ENCODE peak calls at places on chromosomes 4 and X, in four cellular contexts. One of them, this sample, is unnamed.
A peak's percentile ranks its signal among the peaks of the same experiment; 100 is the strongest.

GRCh38 chr4:147638365-147638764 is 21.2 kb downstream of the TMEM184C start:
- DNase-seq in cardiac fibroblast: no peak
- DNase-seq in COR-L47: no peak
- DNase-seq in ELR: no peak
- DNase-seq in this sample: no peak

GRCh38 chr4:17512973-17513665 is 1.2 kb upstream of the QDPR start:
- DNase-seq in cardiac fibroblast: no peak
- DNase-seq in COR-L47: no peak
- DNase-seq in ELR: no peak
- DNase-seq in this sample: no peak

GRCh38 chrX:70089575-70090297 is 27.5 kb downstream of the OTUD6A start:
- DNase-seq in cardiac fibroblast: peak; percentile 15
- DNase-seq in COR-L47: no peak
- DNase-seq in ELR: peak; percentile 62
- DNase-seq in this sample: no peak

GRCh38 chr4:70670332-70671014 is 4.2 kb upstream of the JCHAIN start:
- DNase-seq in cardiac fibroblast: no peak
- DNase-seq in COR-L47: no peak
- DNase-seq in ELR: peak; percentile 81
- DNase-seq in this sample: no peak

GRCh38 chr4:69748176-69748575 is 12.2 kb downstream of the SULT1B1 start:
- DNase-seq in cardiac fibroblast: peak; percentile 41
- DNase-seq in COR-L47: no peak
- DNase-seq in ELR: no peak
- DNase-seq in this sample: no peak

GRCh38 chr4:56876264-56876663 is 31.4 kb upstream of the REST start:
- DNase-seq in cardiac fibroblast: no peak
- DNase-seq in COR-L47: no peak
- DNase-seq in ELR: no peak
- DNase-seq in this sample: no peak

GRCh38 chr4:181278941-181279340 is 964.3 kb upstream of the TENM3 start:
- DNase-seq in cardiac fibroblast: no peak
- DNase-seq in COR-L47: no peak
- DNase-seq in ELR: no peak
- DNase-seq in this sample: no peak

GRCh38 chr4:57065730-57066482 is 44.3 kb downstream of the IGFBP7 start:
- DNase-seq in cardiac fibroblast: no peak
- DNase-seq in COR-L47: no peak
- DNase-seq in ELR: peak; percentile 60
- DNase-seq in this sample: no peak

GRCh38 chrX:729583-730409 is 99.2 kb downstream of the SHOX start:
- DNase-seq in cardiac fibroblast: no peak
- DNase-seq in COR-L47: no peak
- DNase-seq in ELR: no peak
- DNase-seq in this sample: no peak

GRCh38 chrX:93874554-93874953 is 200.5 kb downstream of the FAM133A start:
- DNase-seq in cardiac fibroblast: peak; percentile 2
- DNase-seq in COR-L47: no peak
- DNase-seq in ELR: peak; percentile 10
- DNase-seq in this sample: peak; percentile 65

GRCh38 chr4:123997116-123997515 is 600.5 kb downstream of the SPRY1 start:
- DNase-seq in cardiac fibroblast: no peak
- DNase-seq in COR-L47: peak; percentile 19
- DNase-seq in ELR: peak; percentile 19
- DNase-seq in this sample: peak; percentile 9

GRCh38 chr4:7306021-7306420 is 113.7 kb downstream of the SORCS2 start:
- DNase-seq in cardiac fibroblast: no peak
- DNase-seq in COR-L47: no peak
- DNase-seq in ELR: no peak
- DNase-seq in this sample: no peak

GRCh38 chr4:5385741-5386251 is 322.6 kb downstream of the EVC2 start:
- DNase-seq in cardiac fibroblast: no peak
- DNase-seq in COR-L47: no peak
- DNase-seq in ELR: no peak
- DNase-seq in this sample: no peak

GRCh38 chrX:140525448-140525847 is 20.6 kb upstream of the SOX3 start:
- DNase-seq in cardiac fibroblast: peak; percentile 1
- DNase-seq in COR-L47: no peak
- DNase-seq in ELR: peak; percentile 79
- DNase-seq in this sample: no peak

GRCh38 chr4:54908744-54909143 is 216.7 kb downstream of the KDR start:
- DNase-seq in cardiac fibroblast: no peak
- DNase-seq in COR-L47: no peak
- DNase-seq in ELR: no peak
- DNase-seq in this sample: no peak

GRCh38 chrX:29691044-29691443 is 524.3 kb upstream of the MAGEB2 start:
- DNase-seq in cardiac fibroblast: no peak
- DNase-seq in COR-L47: no peak
- DNase-seq in ELR: no peak
- DNase-seq in this sample: no peak

GRCh38 chr4:70671091-70671490 is 4.8 kb upstream of the JCHAIN start:
- DNase-seq in cardiac fibroblast: no peak
- DNase-seq in COR-L47: no peak
- DNase-seq in ELR: no peak
- DNase-seq in this sample: no peak

GRCh38 chr4:182643801-182644311 is 273.3 kb downstream of the DCTD start:
- DNase-seq in cardiac fibroblast: peak; percentile 82
- DNase-seq in COR-L47: peak; percentile 63
- DNase-seq in ELR: peak; percentile 30
- DNase-seq in this sample: no peak

GRCh38 chr4:160809576-160809975 is 1354.2 kb downstream of the FSTL5 start:
- DNase-seq in cardiac fibroblast: no peak
- DNase-seq in COR-L47: no peak
- DNase-seq in ELR: no peak
- DNase-seq in this sample: no peak

GRCh38 chr4:102625232-102625930 is 124.2 kb downstream of the NFKB1 start:
- DNase-seq in cardiac fibroblast: peak; percentile 78
- DNase-seq in COR-L47: no peak
- DNase-seq in ELR: peak; percentile 65
- DNase-seq in this sample: no peak

GRCh38 chr4:73698217-73698616 is 42.2 kb upstream of the CXCL8 start:
- DNase-seq in cardiac fibroblast: peak; percentile 78
- DNase-seq in COR-L47: no peak
- DNase-seq in ELR: peak; percentile 32
- DNase-seq in this sample: no peak

GRCh38 chr4:2791518-2792395 is 1.1 kb upstream of the SH3BP2 start:
- DNase-seq in cardiac fibroblast: no peak
- DNase-seq in COR-L47: no peak
- DNase-seq in ELR: no peak
- DNase-seq in this sample: no peak